ENCODE peak calls at places on chromosome 18, in five cellular contexts. C is GM23248, W is AG08395, Y is amygdala, L is HEK293T. A is an unnamed sample.

GRCh38 chr18:53544926-53545325 is 679.5 kb downstream of the MBD2 start:
- DNase-seq in L (no peak), Y (no peak), C (no peak), W (no peak), A (no peak)

GRCh38 chr18:56286775-56287174 is 351.6 kb downstream of the TXNL1 start:
- DNase-seq in L (no peak), Y (no peak), C (peak; percentile 76), W (peak; percentile 45), A (no peak)

GRCh38 chr18:10213526-10213925 is 240.9 kb upstream of the APCDD1 start:
- DNase-seq in C (peak; percentile 15), Y (no peak), L (no peak), W (peak; percentile 35), A (no peak)

GRCh38 chr18:54250846-54251251 is 18.5 kb upstream of the POLI start:
- DNase-seq in W (no peak), Y (no peak), L (no peak), C (no peak), A (no peak)

GRCh38 chr18:35780937-35781336 is 191.5 kb upstream of the RMP24 start:
- DNase-seq in W (no peak), Y (no peak), C (no peak), L (no peak), A (no peak)

GRCh38 chr18:13548944-13549878 is 177.1 kb downstream of the FAM210A start:
- DNase-seq in W (no peak), C (no peak), L (no peak), Y (peak; percentile 46), A (no peak)

GRCh38 chr18:57404345-57404744 is 30.8 kb upstream of the ONECUT2 start:
- DNase-seq in C (no peak), W (no peak), L (no peak), Y (no peak), A (no peak)

GRCh38 chr18:394997-395383 is 105.5 kb downstream of the COLEC12 start:
- DNase-seq in W (peak; percentile 88), L (no peak), C (peak; percentile 98), Y (no peak), A (no peak)

GRCh38 chr18:23498877-23499570 is 4.3 kb upstream of the RMC1 start:
- DNase-seq in C (peak; percentile 92), Y (peak; percentile 27), W (peak; percentile 65), L (peak; percentile 75), A (peak; percentile 59)

GRCh38 chr18:39732918-39733317 is 2167.3 kb upstream of the CELF4 start:
- DNase-seq in W (no peak), C (no peak), L (peak; percentile 35), Y (no peak), A (no peak)

GRCh38 chr18:57744211-57744694 is 58.9 kb downstream of the ATP8B1 start:
- DNase-seq in Y (no peak), W (no peak), C (peak; percentile 38), L (no peak), A (no peak)

GRCh38 chr18:37668971-37669747 is 103.6 kb upstream of the CELF4 start:
- DNase-seq in C (no peak), Y (peak; percentile 19), W (no peak), L (no peak), A (peak; percentile 20)

GRCh38 chr18:57659463-57660102 is 37.9 kb upstream of the NARS1 start:
- DNase-seq in C (no peak), L (no peak), Y (no peak), W (no peak), A (no peak)

GRCh38 chr18:74778191-74778847 is 180.6 kb downstream of the ZNF407 start:
- DNase-seq in Y (no peak), C (peak; percentile 53), L (no peak), W (peak; percentile 27), A (no peak)

GRCh38 chr18:23231340-23232021 is 96.2 kb downstream of the CABLES1 start:
- DNase-seq in L (no peak), C (peak; percentile 98), Y (peak; percentile 38), W (peak; percentile 93), A (no peak)

GRCh38 chr18:38301621-38302020 is 736.0 kb upstream of the CELF4 start:
- DNase-seq in W (no peak), Y (no peak), C (no peak), L (no peak), A (no peak)

GRCh38 chr18:5158171-5158570 is 38.9 kb downstream of the AKAIN1 start:
- DNase-seq in W (no peak), C (no peak), Y (no peak), L (no peak), A (no peak)

GRCh38 chr18:77107218-77107815 is 25.3 kb downstream of the MBP start:
- DNase-seq in W (no peak), L (no peak), C (no peak), Y (no peak), A (no peak)

GRCh38 chr18:32049393-32050161 is 31.0 kb downstream of the RNF125 start:
- DNase-seq in C (peak; percentile 20), L (no peak), W (no peak), Y (peak; percentile 14), A (no peak)

GRCh38 chr18:76970749-76971148 is 148.4 kb downstream of the ZNF236 start:
- DNase-seq in C (no peak), Y (no peak), W (no peak), L (no peak), A (no peak)

GRCh38 chr18:57906852-57907251 is 103.7 kb upstream of the ATP8B1 start:
- DNase-seq in W (no peak), L (peak; percentile 9), Y (no peak), C (no peak), A (no peak)

GRCh38 chr18:78713064-78713463 is 266.6 kb upstream of the SALL3 start:
- DNase-seq in Y (no peak), W (no peak), C (no peak), L (peak; percentile 8), A (no peak)

GRCh38 chr18:45378933-45379332 is 236.3 kb upstream of the SLC14A2 start:
- DNase-seq in L (no peak), C (no peak), W (no peak), Y (no peak), A (no peak)

GRCh38 chr18:7537145-7537544 is 30.0 kb upstream of the PTPRM start:
- DNase-seq in L (no peak), Y (no peak), C (no peak), W (no peak), A (no peak)

GRCh38 chr18:23502516-23503037 is 734 bp upstream of the RMC1 start:
- DNase-seq in C (no peak), W (no peak), L (no peak), Y (no peak), A (no peak)

GRCh38 chr18:77344777-77345507 is 95.3 kb downstream of the GALR1 start:
- DNase-seq in C (peak; percentile 11), Y (no peak), L (no peak), W (peak; percentile 21), A (no peak)

GRCh38 chr18:58336605-58337004 is 292.3 kb downstream of the ALPK2 start:
- DNase-seq in L (no peak), W (peak; percentile 28), C (peak; percentile 53), Y (no peak), A (no peak)

GRCh38 chr18:44896817-44897216 is 216.1 kb downstream of the SETBP1 start:
- DNase-seq in L (no peak), C (no peak), W (no peak), Y (no peak), A (no peak)

GRCh38 chr18:23992119-23992940 is 22.2 kb upstream of the TTC39C start:
- DNase-seq in C (no peak), Y (no peak), W (no peak), L (no peak), A (no peak)

GRCh38 chr18:79529296-79529695 is 133.6 kb downstream of the NFATC1 start:
- DNase-seq in Y (no peak), L (no peak), C (no peak), W (no peak), A (no peak)

GRCh38 chr18:51151568-51152511 is 45.6 kb downstream of the MEX3C start:
- DNase-seq in W (no peak), Y (no peak), C (no peak), L (no peak), A (no peak)

A was measured in hypothalamus.